ENCODE peak calls at places on chromosomes 12 and 14, in nine cellular contexts. J, T, I, C, M, D, K, E and N are unnamed samples.

GRCh38 chr14:76947078-76947837 is 81.2 kb downstream of the IRF2BPL start:
- DNase-seq in J (peak), T (peak), I (peak), C (peak), M (peak), D (peak), K (peak), E (peak), N (peak)

GRCh38 chr12:113961921-113962710 is 4.0 kb downstream of the RBM19 start:
- DNase-seq in J (no peak), T (no peak), I (peak), C (peak), M (no peak), D (no peak), K (no peak), E (no peak), N (no peak)

GRCh38 chr14:61088081-61088480 is 107.0 kb downstream of the SLC38A6 start:
- DNase-seq in J (no peak), T (no peak), I (no peak), C (no peak), M (no peak), D (no peak), K (no peak), E (no peak), N (no peak)

GRCh38 chr14:20477211-20477876 is 8.1 kb downstream of the PNP start:
- DNase-seq in J (peak), T (no peak), I (peak), C (peak), M (no peak), D (no peak), K (no peak), E (no peak), N (peak)

GRCh38 chr12:65712264-65713004 is 111.8 kb upstream of the HMGA2 start:
- DNase-seq in J (no peak), T (no peak), I (no peak), C (no peak), M (no peak), D (no peak), K (no peak), E (no peak), N (no peak)

GRCh38 chr14:63045234-63045611 is at the start of gene KCNH5:
- DNase-seq in J (peak), T (no peak), I (no peak), C (peak), M (peak), D (peak), K (no peak), E (peak), N (peak)

GRCh38 chr14:99351166-99352007 is 79.4 kb upstream of the BCL11B start:
- DNase-seq in J (no peak), T (no peak), I (no peak), C (peak), M (no peak), D (no peak), K (no peak), E (no peak), N (no peak)

GRCh38 chr14:54440037-54440436 is 1.1 kb downstream of the CNIH1 start:
- DNase-seq in J (no peak), T (no peak), I (no peak), C (peak), M (no peak), D (no peak), K (peak), E (no peak), N (no peak)

GRCh38 chr12:31736472-31736871 is 7.7 kb upstream of the AMN1 start:
- DNase-seq in J (no peak), T (no peak), I (peak), C (peak), M (no peak), D (no peak), K (peak), E (no peak), N (no peak)

GRCh38 chr12:52246720-52247621 is 13.9 kb downstream of the KRT7 start:
- DNase-seq in J (no peak), T (no peak), I (no peak), C (no peak), M (no peak), D (no peak), K (peak), E (no peak), N (no peak)

GRCh38 chr14:57578427-57579220 is 85.0 kb upstream of the CCDC198 start:
- DNase-seq in J (no peak), T (no peak), I (no peak), C (no peak), M (no peak), D (no peak), K (no peak), E (no peak), N (no peak)